ENCODE peak calls at places on chromosomes 13 and 19, in six cellular contexts. B, I, Y, C, A and M are unnamed samples.

GRCh38 chr19:14536926-14537692 is 7.7 kb downstream of the TECR start:
- DNase-seq in B (peak; percentile 96), I (peak; percentile 76), Y (peak; percentile 80), C (peak; percentile 80), A (no peak), M (peak; percentile 99)

GRCh38 chr13:42821437-42821836 is 40.1 kb downstream of the FAM216B start:
- DNase-seq in B (no peak), I (no peak), Y (no peak), C (no peak), A (no peak), M (no peak)

GRCh38 chr19:6854758-6855157 is 32.6 kb upstream of the ADGRE1 start:
- DNase-seq in B (no peak), I (no peak), Y (no peak), C (no peak), A (no peak), M (no peak)

GRCh38 chr19:2381151-2381822 is 21.2 kb downstream of the TMPRSS9 start:
- DNase-seq in B (no peak), I (no peak), Y (no peak), C (no peak), A (no peak), M (peak; percentile 43)

GRCh38 chr13:113864303-113864890 is 521 bp upstream of the GAS6 start:
- DNase-seq in B (no peak), I (peak; percentile 67), Y (peak; percentile 61), C (peak; percentile 18), A (no peak), M (peak; percentile 73)

GRCh38 chr13:31781064-31781463 is 41.7 kb downstream of the RXFP2 start:
- DNase-seq in B (no peak), I (no peak), Y (no peak), C (no peak), A (no peak), M (no peak)

GRCh38 chr19:35545855-35546381 is 492 bp downstream of the TMEM147 start:
- DNase-seq in B (peak; percentile 65), I (peak; percentile 60), Y (peak; percentile 79), C (peak; percentile 33), A (peak; percentile 54), M (peak; percentile 88)

GRCh38 chr13:112651750-112652511 is 37.9 kb upstream of the ATP11A start:
- DNase-seq in B (no peak), I (no peak), Y (no peak), C (no peak), A (no peak), M (no peak)

GRCh38 chr19:42287017-42287825 is 14.7 kb upstream of the PRR19 start:
- DNase-seq in B (peak; percentile 38), I (no peak), Y (no peak), C (no peak), A (no peak), M (no peak)

GRCh38 chr19:35299523-35300339 is 7.8 kb downstream of the MAG start:
- DNase-seq in B (no peak), I (no peak), Y (peak; percentile 83), C (peak; percentile 70), A (no peak), M (peak; percentile 99)

GRCh38 chr13:74886496-74886895 is 595.5 kb downstream of the TBC1D4 start:
- DNase-seq in B (no peak), I (no peak), Y (no peak), C (no peak), A (no peak), M (no peak)

DNA sequence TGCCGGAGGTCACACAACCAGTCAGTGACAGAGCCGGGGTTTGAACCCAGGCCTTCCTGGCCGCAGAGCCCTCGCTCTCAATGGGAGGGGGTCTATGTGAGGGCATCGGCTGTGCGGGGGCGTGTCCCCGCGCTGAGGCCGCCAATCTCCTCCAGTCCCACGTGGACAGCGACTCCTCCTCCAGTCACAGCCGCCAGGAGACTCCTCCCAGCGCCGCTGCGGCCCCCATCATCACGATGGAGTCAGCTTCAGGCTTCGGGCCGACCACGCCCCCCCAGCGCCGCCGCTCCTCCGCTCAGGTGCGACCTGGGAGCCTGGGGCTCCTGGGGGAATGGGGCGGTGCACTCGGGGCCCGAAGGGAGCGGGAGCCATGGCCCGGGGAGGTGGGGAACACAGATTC is 6.0 kb downstream of the SPRED3 start:
- DNase-seq in B (no peak), I (no peak), Y (no peak), C (no peak), A (peak; percentile 46), M (peak; percentile 98)
- H3K4me3 ChIP-seq in B (no peak overlapping the region), I (no peak overlapping the region), Y (no peak overlapping the region), C (peak overlapping the region; percentile 32), A (peak overlapping the region; percentile 45), M (peak overlapping the region; percentile 31)

GRCh38 chr13:52016296-52016695 is 4.1 kb downstream of the ALG11 start:
- DNase-seq in B (no peak), I (no peak), Y (no peak), C (no peak), A (no peak), M (no peak)
- H3K36me3 ChIP-seq in B (peaks cover 2% of the 10 kb centered on the region), I (peaks cover 38% of the 10 kb centered on the region), Y (peaks cover 37% of the 10 kb centered on the region), C (no peaks in the 10 kb centered on the region), A (peaks cover 9% of the 10 kb centered on the region), M (peaks cover 2% of the 10 kb centered on the region)

DNA sequence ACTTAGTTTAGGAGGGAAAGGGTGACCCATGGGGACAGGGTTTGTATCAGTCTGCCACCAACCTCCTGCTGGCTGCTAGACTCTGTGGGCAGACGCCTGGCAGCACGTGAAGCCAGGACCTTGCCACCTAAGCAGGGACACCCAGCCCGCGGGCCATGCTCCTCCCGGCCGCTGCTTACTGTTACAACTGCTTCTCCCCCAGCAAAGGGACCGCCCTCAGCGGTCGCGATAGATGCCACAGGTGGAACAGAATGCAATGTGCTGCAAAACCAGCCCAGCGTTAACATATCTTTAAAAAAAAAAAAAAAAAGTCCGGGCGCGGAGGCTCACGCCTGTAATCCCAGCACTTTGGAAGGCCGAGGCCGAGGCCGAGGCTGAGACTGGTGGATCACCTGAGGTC is 1.9 kb upstream of the RHPN2 start:
- DNase-seq in B (no peak), I (no peak), Y (no peak), C (no peak), A (no peak), M (no peak)
- H3K27me3 ChIP-seq in B (no peaks in the 10 kb centered on the region), I (peaks cover 49% of the 10 kb centered on the region), Y (no peaks in the 10 kb centered on the region), C (no peaks in the 10 kb centered on the region), A (no peaks in the 10 kb centered on the region), M (peaks cover 11% of the 10 kb centered on the region)

GRCh38 chr13:24680258-24680920 is at the start of gene ATP12A:
- DNase-seq in B (no peak), I (no peak), Y (peak; percentile 59), C (peak; percentile 35), A (peak; percentile 20), M (peak; percentile 96)
- H3K4me3 ChIP-seq in B (peak within 1 kb of the TSS; percentile 53), I (peak within 1 kb of the TSS; percentile 38), Y (peak within 1 kb of the TSS; percentile 34), C (peak within 1 kb of the TSS; percentile 47), A (peak within 1 kb of the TSS; percentile 34), M (peak within 1 kb of the TSS; percentile 56)

GRCh38 chr13:51229731-51230130 is 7.5 kb downstream of the FAM124A start:
- DNase-seq in B (no peak), I (no peak), Y (no peak), C (no peak), A (no peak), M (peak; percentile 64)

GRCh38 chr13:51231456-51231855 is 9.3 kb downstream of the FAM124A start:
- DNase-seq in B (no peak), I (no peak), Y (no peak), C (no peak), A (no peak), M (no peak)

GRCh38 chr13:51225034-51225433 is 2.8 kb downstream of the FAM124A start:
- DNase-seq in B (no peak), I (no peak), Y (no peak), C (no peak), A (no peak), M (no peak)

GRCh38 chr13:51230473-51231105 is 8.4 kb downstream of the FAM124A start:
- DNase-seq in B (no peak), I (no peak), Y (no peak), C (peak; percentile 85), A (no peak), M (peak; percentile 36)

DNA sequence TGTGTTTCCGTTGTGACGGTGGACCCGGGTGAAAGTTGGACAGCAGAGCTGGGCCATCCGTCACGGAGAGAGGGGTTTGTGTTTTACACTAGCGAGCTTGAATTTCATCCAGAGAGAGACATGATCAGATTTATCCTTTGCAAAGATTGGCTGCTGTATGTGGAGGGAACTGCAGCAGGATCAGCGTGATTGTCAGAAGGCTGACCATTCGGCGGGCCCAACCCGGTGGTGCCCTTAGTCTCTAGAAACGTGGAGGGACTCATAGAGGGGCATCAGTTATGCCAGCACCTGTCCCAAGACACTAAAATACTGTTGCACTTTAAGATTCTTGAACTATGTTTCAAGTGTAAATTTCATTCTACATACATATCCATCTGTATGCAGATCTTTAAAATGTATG is 6.9 kb downstream of the FAM124A start:
- DNase-seq in B (no peak), I (no peak), Y (no peak), C (no peak), A (no peak), M (no peak)
- H3K36me3 ChIP-seq in B (peaks cover 1% of the 10 kb centered on the region), I (no peaks in the 10 kb centered on the region), Y (peaks cover 6% of the 10 kb centered on the region), C (no peaks in the 10 kb centered on the region), A (no peaks in the 10 kb centered on the region), M (peaks cover 19% of the 10 kb centered on the region)

GRCh38 chr13:51045450-51045849 is 65.6 kb downstream of the C13orf42 start:
- DNase-seq in B (no peak), I (no peak), Y (no peak), C (no peak), A (no peak), M (no peak)
- H3K27me3 ChIP-seq in B (no peaks in the 10 kb centered on the region), I (no peaks in the 10 kb centered on the region), Y (no peaks in the 10 kb centered on the region), C (no peaks in the 10 kb centered on the region), A (no peaks in the 10 kb centered on the region), M (no peaks in the 10 kb centered on the region)

DNA sequence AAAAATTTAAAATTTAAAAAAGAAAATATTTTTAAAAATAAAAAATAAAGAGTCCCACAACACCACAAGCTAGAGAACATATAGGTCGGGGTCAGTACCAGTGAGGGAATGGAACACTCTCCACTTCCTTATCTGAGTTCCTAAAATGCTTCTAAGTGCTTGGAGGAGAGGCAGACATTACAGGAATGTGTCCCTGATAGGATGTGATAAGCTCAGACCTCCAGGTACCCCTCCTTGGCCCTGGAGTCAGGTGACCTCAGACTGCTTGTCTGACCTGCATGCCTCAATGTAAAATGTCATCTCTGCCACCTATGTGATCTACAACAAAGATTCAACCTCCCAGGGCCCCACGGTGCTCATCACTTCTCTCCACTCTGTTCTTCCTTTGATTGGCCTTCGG is 2.8 kb downstream of the ZNF814 start:
- DNase-seq in B (no peak), I (no peak), Y (no peak), C (no peak), A (no peak), M (no peak)
- H3K4me3 ChIP-seq in B (no peak overlapping the region), I (no peak overlapping the region), Y (no peak overlapping the region), C (no peak overlapping the region), A (no peak overlapping the region), M (no peak overlapping the region)